ENCODE peak calls at places on chromosomes 13 and 19, in seven cellular contexts. B is WTC11; F is mesendoderm; H is activated naive CD4-positive, alpha-beta T cell; C is left cardiac atrium; O is naive thymus-derived CD4-positive, alpha-beta T cell; S is AG10803. J is an unnamed sample.

GRCh38 chr19:47633516-47633915 is 24.6 kb downstream of the BICRA start:
- DNase-seq in B (no peak), F (no peak), H (no peak), C (no peak), O (no peak), S (no peak), J (no peak)

GRCh38 chr13:114023716-114024602 is 50.1 kb upstream of the C13orf46 start:
- DNase-seq in B (no peak), F (no peak), H (no peak), C (peak; percentile 7), O (no peak), S (no peak), J (no peak)

GRCh38 chr19:40718774-40719391 is 2.0 kb downstream of the ITPKC start:
- DNase-seq in B (peak; percentile 52), F (peak; percentile 53), H (no peak), C (peak; percentile 57), O (no peak), S (peak; percentile 31), J (no peak)

GRCh38 chr19:49338691-49339363 is 3.6 kb downstream of the CD37 start:
- DNase-seq in B (peak; percentile 100), F (peak; percentile 98), H (no peak), C (peak; percentile 83), O (no peak), S (no peak), J (no peak)

GRCh38 chr19:15452111-15453047 is 2.6 kb upstream of the WIZ start:
- DNase-seq in B (peak; percentile 99), F (peak; percentile 91), H (no peak), C (peak; percentile 95), O (no peak), S (peak; percentile 79), J (no peak)

GRCh38 chr19:55579766-55580621 is 654 bp downstream of the ZNF579 start:
- DNase-seq in B (peak; percentile 33), F (peak; percentile 63), H (no peak), C (no peak), O (no peak), S (peak; percentile 36), J (no peak)

GRCh38 chr13:97627566-97627965 is 193.6 kb downstream of the RAP2A start:
- DNase-seq in B (peak; percentile 26), F (peak; percentile 76), H (no peak), C (peak; percentile 62), O (no peak), S (peak; percentile 84), J (peak; percentile 52)

GRCh38 chr13:80630685-80631121 is 289.8 kb upstream of the SPRY2 start:
- DNase-seq in B (no peak), F (no peak), H (no peak), C (peak; percentile 20), O (no peak), S (no peak), J (no peak)

GRCh38 chr13:35700661-35701060 is 224.2 kb upstream of the MAB21L1 start:
- DNase-seq in B (no peak), F (no peak), H (no peak), C (no peak), O (no peak), S (peak; percentile 96), J (no peak)

GRCh38 chr19:12955996-12956395 is 1.0 kb downstream of the GADD45GIP1 start:
- DNase-seq in B (no peak), F (no peak), H (no peak), C (no peak), O (no peak), S (no peak), J (no peak)

GRCh38 chr19:34075661-34076091 is 96.6 kb upstream of the LSM14A start:
- DNase-seq in B (no peak), F (no peak), H (no peak), C (no peak), O (no peak), S (peak; percentile 20), J (peak; percentile 14)

GRCh38 chr13:77176350-77176749 is 149.4 kb upstream of the FBXL3 start:
- DNase-seq in B (no peak), F (no peak), H (no peak), C (no peak), O (no peak), S (peak; percentile 13), J (no peak)

GRCh38 chr19:919157-920050 is 2.3 kb downstream of the KISS1R start:
- DNase-seq in B (peak; percentile 59), F (no peak), H (no peak), C (no peak), O (peak; percentile 41), S (no peak), J (no peak)

GRCh38 chr13:48860369-48860768 is 115.3 kb upstream of the FNDC3A start:
- DNase-seq in B (no peak), F (no peak), H (no peak), C (no peak), O (no peak), S (no peak), J (no peak)

GRCh38 chr13:96403241-96403640 is 313.3 kb downstream of the HS6ST3 start:
- DNase-seq in B (no peak), F (no peak), H (no peak), C (no peak), O (no peak), S (no peak), J (no peak)

GRCh38 chr19:40759352-40759751 is 8.3 kb downstream of the SNRPA start:
- DNase-seq in B (no peak), F (no peak), H (no peak), C (no peak), O (no peak), S (no peak), J (no peak)

GRCh38 chr13:113785051-113786010 is 26.3 kb downstream of the TMEM255B start:
- DNase-seq in B (no peak), F (no peak), H (no peak), C (no peak), O (no peak), S (peak; percentile 71), J (peak; percentile 86)

GRCh38 chr19:16235811-16236710 is 38.4 kb downstream of the AP1M1 start:
- DNase-seq in B (no peak), F (no peak), H (no peak), C (no peak), O (no peak), S (no peak), J (no peak)

GRCh38 chr13:30796132-30796832 is 60.9 kb downstream of the ALOX5AP start:
- DNase-seq in B (no peak), F (no peak), H (no peak), C (no peak), O (no peak), S (peak; percentile 80), J (peak; percentile 42)

GRCh38 chr13:45132384-45133064 is 12.2 kb downstream of the GTF2F2 start:
- DNase-seq in B (no peak), F (no peak), H (no peak), C (no peak), O (no peak), S (no peak), J (no peak)

GRCh38 chr13:109494955-109495354 is 291.4 kb downstream of the IRS2 start:
- DNase-seq in B (no peak), F (no peak), H (no peak), C (no peak), O (no peak), S (peak; percentile 67), J (peak; percentile 39)

GRCh38 chr13:110436276-110436675 is 125.2 kb downstream of the RAB20 start:
- DNase-seq in B (no peak), F (no peak), H (no peak), C (no peak), O (no peak), S (no peak), J (no peak)

J was measured in HS-5.